ENCODE peak calls at places on chromosomes 3 and 15, in nine cellular contexts. V, P, Q, M, O, L, R, T and K are unnamed samples.
A peak's percentile ranks its signal among the peaks of the same experiment; 100 is the strongest.

GRCh38 chr3:8767667-8768363 is 1.6 kb downstream of the OXTR start:
- DNase-seq in V (no peak), P (peak; percentile 43), Q (no peak), M (no peak), O (no peak), L (no peak), R (peak; percentile 53), T (no peak), K (no peak)

GRCh38 chr3:183033746-183034145 is 53.4 kb upstream of the DCUN1D1 start:
- DNase-seq in V (peak; percentile 68), P (no peak), Q (no peak), M (no peak), O (no peak), L (no peak), R (no peak), T (no peak), K (no peak)

GRCh38 chr3:191415566-191415965 is 45.4 kb upstream of the PYDC2 start:
- DNase-seq in V (no peak), P (no peak), Q (no peak), M (no peak), O (no peak), L (no peak), R (no peak), T (no peak), K (no peak)

GRCh38 chr3:41199866-41200668 is 762 bp downstream of the CTNNB1 start:
- DNase-seq in V (no peak), P (peak; percentile 57), Q (no peak), M (no peak), O (no peak), L (peak; percentile 63), R (peak; percentile 14), T (no peak), K (peak; percentile 68)

GRCh38 chr3:5016218-5017161 is 37.3 kb downstream of the BHLHE40 start:
- DNase-seq in V (peak; percentile 80), P (no peak), Q (peak; percentile 95), M (peak; percentile 72), O (no peak), L (peak; percentile 45), R (peak; percentile 76), T (no peak), K (no peak)

GRCh38 chr3:65379223-65379622 is 659.5 kb downstream of the MAGI1 start:
- DNase-seq in V (no peak), P (peak; percentile 19), Q (no peak), M (no peak), O (no peak), L (no peak), R (no peak), T (no peak), K (no peak)

GRCh38 chr3:102573483-102574028 is 138.7 kb downstream of the ZPLD1 start:
- DNase-seq in V (no peak), P (no peak), Q (no peak), M (no peak), O (peak; percentile 65), L (no peak), R (no peak), T (no peak), K (no peak)

GRCh38 chr3:106086636-106087035 is 217.8 kb upstream of the CBLB start:
- DNase-seq in V (no peak), P (no peak), Q (peak; percentile 68), M (no peak), O (no peak), L (no peak), R (no peak), T (no peak), K (no peak)

GRCh38 chr3:194329566-194329965 is 21.6 kb downstream of the CPN2 start:
- DNase-seq in V (no peak), P (no peak), Q (no peak), M (no peak), O (no peak), L (no peak), R (no peak), T (no peak), K (no peak)

GRCh38 chr15:31265871-31266711 is 60.5 kb upstream of the KLF13 start:
- DNase-seq in V (no peak), P (peak; percentile 19), Q (no peak), M (no peak), O (no peak), L (peak; percentile 95), R (peak; percentile 68), T (peak; percentile 76), K (no peak)

GRCh38 chr3:112090899-112091586 is 4.9 kb downstream of the C3orf52 start:
- DNase-seq in V (no peak), P (no peak), Q (no peak), M (no peak), O (no peak), L (peak; percentile 19), R (peak; percentile 66), T (no peak), K (no peak)

GRCh38 chr15:67240235-67241131 is 14.0 kb downstream of the AAGAB start:
- DNase-seq in V (no peak), P (peak; percentile 26), Q (peak; percentile 57), M (peak; percentile 21), O (no peak), L (peak; percentile 46), R (peak; percentile 62), T (no peak), K (no peak)

GRCh38 chr15:44798815-44799214 is 62.5 kb downstream of the TRIM69 start:
- DNase-seq in V (no peak), P (no peak), Q (peak; percentile 19), M (peak; percentile 7), O (peak; percentile 78), L (no peak), R (no peak), T (no peak), K (no peak)

GRCh38 chr15:62413147-62413546 is 248.1 kb upstream of the C2CD4B start:
- DNase-seq in V (no peak), P (no peak), Q (no peak), M (no peak), O (peak; percentile 52), L (no peak), R (no peak), T (no peak), K (no peak)

GRCh38 chr3:15638193-15638890 is 36.8 kb downstream of the BTD start:
- DNase-seq in V (peak; percentile 57), P (no peak), Q (no peak), M (no peak), O (no peak), L (no peak), R (no peak), T (no peak), K (no peak)

GRCh38 chr15:52745326-52746161 is 44.6 kb downstream of the ONECUT1 start:
- DNase-seq in V (no peak), P (no peak), Q (no peak), M (no peak), O (no peak), L (no peak), R (no peak), T (no peak), K (no peak)

DNA sequence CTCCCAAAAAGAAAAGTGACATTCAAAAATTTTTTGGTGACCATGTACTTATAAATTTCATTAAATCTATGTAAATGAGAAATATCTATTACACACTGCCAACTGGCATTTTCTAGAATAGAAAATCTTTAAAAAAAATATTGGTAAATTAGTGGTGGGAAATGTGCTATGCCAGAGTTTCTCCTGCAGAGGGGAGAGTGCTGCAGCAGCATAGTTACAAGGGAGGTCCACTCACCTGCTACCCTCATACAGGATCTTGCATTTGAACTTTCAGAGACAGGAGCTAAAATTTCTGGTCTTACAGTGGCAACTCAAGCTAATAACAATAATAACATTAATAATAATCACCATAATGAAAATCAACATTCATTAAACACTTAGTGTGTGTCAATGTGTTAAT is 459.6 kb downstream of the NSUN3 start:
- DNase-seq in V (no peak), P (no peak), Q (peak; percentile 11), M (no peak), O (peak; percentile 1), L (no peak), R (peak; percentile 3), T (no peak), K (no peak)
- TF ChIP-seq CTCF in V (no peak), P (no peak), Q (no peak), M (no peak), O (peak; percentile 23), L (peak; percentile 22), R (peak; percentile 17), T (no peak), K (no peak)

DNA sequence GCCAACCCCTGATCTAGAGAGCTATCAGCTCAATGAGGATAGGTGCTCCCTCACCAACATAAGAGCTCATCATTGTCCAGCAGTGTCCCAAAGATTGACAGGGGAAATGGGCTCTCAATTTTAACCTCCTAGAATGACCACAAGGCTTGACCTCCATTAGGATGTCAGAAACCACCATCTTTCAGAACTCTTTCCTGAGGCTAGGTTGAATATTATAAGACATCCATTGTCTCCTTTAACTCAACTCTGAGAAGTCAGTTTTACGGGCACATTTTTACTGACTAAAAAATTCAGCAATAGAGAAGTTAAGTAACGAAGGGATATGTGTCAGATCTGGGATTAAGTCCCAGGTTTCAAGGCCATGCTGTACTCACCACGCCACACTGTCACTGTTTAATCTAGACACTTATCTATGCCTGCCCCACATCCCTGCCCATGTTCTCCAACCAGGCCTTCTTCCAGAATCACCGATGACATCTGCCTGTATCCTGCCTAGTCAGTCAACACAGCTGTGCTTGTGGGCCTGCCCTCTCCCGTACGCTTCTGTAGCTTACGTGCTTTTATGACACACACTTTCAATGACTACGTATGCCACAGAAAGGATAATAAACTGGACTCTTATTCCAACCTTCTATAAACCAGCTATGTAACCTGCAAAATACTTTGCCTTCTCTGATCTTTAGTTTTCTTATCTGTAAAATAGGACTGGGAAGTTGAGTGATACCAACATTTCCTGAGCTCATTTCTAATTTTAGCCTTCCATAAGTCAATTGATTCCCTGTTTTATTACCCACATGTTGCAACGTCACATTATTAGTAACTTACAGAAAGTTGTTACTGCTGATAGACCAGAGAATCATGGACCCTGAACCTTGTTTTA is 17.2 kb upstream of the MUC13 start:
- DNase-seq in V (peak; percentile 93), P (no peak), Q (no peak), M (no peak), O (no peak), L (no peak), R (no peak), T (no peak), K (no peak)
- H3K27ac ChIP-seq in V (no peak overlapping the region), P (no peak overlapping the region), Q (no peak overlapping the region), M (no peak overlapping the region), O (no peak overlapping the region), L (no peak overlapping the region), R (no peak overlapping the region), T (no peak overlapping the region), K (no peak overlapping the region)

DNA sequence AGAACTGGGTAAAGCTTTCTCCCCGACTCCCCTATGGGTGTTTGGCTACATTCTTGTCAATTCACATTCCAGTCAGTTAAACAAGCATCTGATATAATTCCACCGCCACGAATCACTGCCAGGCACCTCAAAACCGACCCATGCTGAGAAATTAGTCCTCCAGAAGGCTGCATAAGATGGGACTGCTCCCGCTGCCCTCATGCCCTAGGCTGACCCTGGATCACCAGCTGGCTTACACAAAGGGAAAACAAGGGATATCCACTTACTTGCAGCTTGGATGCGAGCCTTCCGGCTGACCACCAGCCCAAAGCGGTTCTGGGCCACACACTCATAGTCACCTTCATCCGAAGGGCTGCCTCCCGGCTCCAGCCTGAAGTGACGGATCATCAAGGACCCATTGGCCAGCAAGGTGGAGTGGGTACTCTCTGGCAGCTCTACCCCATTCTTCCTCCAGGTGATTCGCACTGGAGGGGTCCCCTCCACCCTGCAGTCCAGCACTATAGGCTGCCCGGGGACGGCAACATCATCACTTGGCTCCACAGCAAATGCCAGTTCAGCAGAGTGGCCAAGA is 2.9 kb downstream of the IGDCC3 start:
- DNase-seq in V (peak; percentile 31), P (no peak), Q (no peak), M (no peak), O (no peak), L (no peak), R (no peak), T (peak; percentile 19), K (no peak)
- TF ChIP-seq CTCF in V (no peak), P (no peak), Q (no peak), M (no peak), O (no peak), L (no peak), R (no peak), T (no peak), K (no peak)

GRCh38 chr3:195609229-195609628 is 25.5 kb upstream of the APOD start:
- DNase-seq in V (no peak), P (no peak), Q (no peak), M (no peak), O (no peak), L (no peak), R (no peak), T (no peak), K (no peak)
- H3K27ac ChIP-seq in V (no peak overlapping the region), P (no peak overlapping the region), Q (no peak overlapping the region), M (no peak overlapping the region), O (no peak overlapping the region), L (no peak overlapping the region), R (no peak overlapping the region), T (no peak overlapping the region), K (no peak overlapping the region)